ENCODE peak calls at places on chromosome 21, in six cellular contexts. M is suprapubic skin, A is fibroblast of lung, S is pancreas, Z is GM13976, W is cardiac fibroblast. T is an unnamed sample.

GRCh38 chr21:25292396-25292795 is 314.9 kb downstream of the MRPL39 start:
- DNase-seq in M (no peak), A (no peak), S (no peak), Z (no peak), W (no peak), T (no peak)

GRCh38 chr21:44006017-44006624 is 6.0 kb upstream of the TRAPPC10 start:
- DNase-seq in M (no peak), A (peak), S (no peak), Z (no peak), W (peak), T (no peak)

GRCh38 chr21:36694593-36695282 is 4.2 kb upstream of the SIM2 start:
- DNase-seq in M (no peak), A (no peak), S (no peak), Z (peak), W (no peak), T (no peak)

GRCh38 chr21:33266784-33267135 is 593 bp downstream of the IL10RB start:
- DNase-seq in M (no peak), A (no peak), S (no peak), Z (peak), W (no peak), T (no peak)

GRCh38 chr21:31707499-31707898 is 24.4 kb downstream of the SCAF4 start:
- DNase-seq in M (no peak), A (no peak), S (no peak), Z (no peak), W (no peak), T (no peak)

GRCh38 chr21:33434770-33435360 is 31.7 kb downstream of the IFNGR2 start:
- DNase-seq in M (no peak), A (peak), S (no peak), Z (peak), W (peak), T (no peak)

GRCh38 chr21:23452384-23453083 is 2154.7 kb downstream of the MRPL39 start:
- DNase-seq in M (no peak), A (no peak), S (no peak), Z (no peak), W (no peak), T (no peak)

GRCh38 chr21:43712268-43712942 is 6.5 kb upstream of the PDXK start:
- DNase-seq in M (no peak), A (peak), S (peak), Z (no peak), W (peak), T (no peak)

GRCh38 chr21:19507682-19508260 is 1104.2 kb upstream of the TMPRSS15 start:
- DNase-seq in M (no peak), A (no peak), S (no peak), Z (no peak), W (peak), T (no peak)

GRCh38 chr21:14684071-14684470 is 138.0 kb upstream of the SAMSN1 start:
- DNase-seq in M (no peak), A (no peak), S (no peak), Z (no peak), W (no peak), T (no peak)

GRCh38 chr21:37145635-37146111 is 72.6 kb downstream of the TTC3 start:
- DNase-seq in M (no peak), A (peak), S (no peak), Z (no peak), W (peak), T (no peak)

GRCh38 chr21:34126269-34126668 is 52.9 kb downstream of the MRPS6 start:
- DNase-seq in M (no peak), A (peak), S (no peak), Z (no peak), W (peak), T (no peak)

GRCh38 chr21:33949516-33950424 is 34.2 kb upstream of the ATP5PO start:
- DNase-seq in M (no peak), A (no peak), S (no peak), Z (no peak), W (no peak), T (no peak)

GRCh38 chr21:25809013-25809412 is 74.2 kb downstream of the GABPA start:
- DNase-seq in M (no peak), A (no peak), S (no peak), Z (no peak), W (no peak), T (no peak)

GRCh38 chr21:44360174-44360573 is 6.8 kb downstream of the TRPM2 start:
- DNase-seq in M (no peak), A (no peak), S (no peak), Z (no peak), W (no peak), T (peak)

GRCh38 chr21:39315603-39316002 is 2.2 kb upstream of the BRWD1 start:
- DNase-seq in M (no peak), A (no peak), S (no peak), Z (no peak), W (no peak), T (no peak)

GRCh38 chr21:39312112-39313041 is 1.1 kb downstream of the BRWD1 start:
- DNase-seq in M (peak), A (peak), S (peak), Z (peak), W (peak), T (peak)

GRCh38 chr21:39314155-39315027 is 959 bp upstream of the BRWD1 start:
- DNase-seq in M (no peak), A (peak), S (peak), Z (peak), W (peak), T (no peak)

GRCh38 chr21:39313042-39313456 is 383 bp downstream of the BRWD1 start:
- DNase-seq in M (no peak), A (peak), S (peak), Z (peak), W (peak), T (no peak)

GRCh38 chr21:39313457-39314154 is at the start of gene BRWD1:
- DNase-seq in M (peak), A (peak), S (peak), Z (peak), W (peak), T (peak)
- TF ChIP-seq CTCF in M (no peak), A (no peak), S (no peak), Z (peak), W (no peak), T (peak)

DNA sequence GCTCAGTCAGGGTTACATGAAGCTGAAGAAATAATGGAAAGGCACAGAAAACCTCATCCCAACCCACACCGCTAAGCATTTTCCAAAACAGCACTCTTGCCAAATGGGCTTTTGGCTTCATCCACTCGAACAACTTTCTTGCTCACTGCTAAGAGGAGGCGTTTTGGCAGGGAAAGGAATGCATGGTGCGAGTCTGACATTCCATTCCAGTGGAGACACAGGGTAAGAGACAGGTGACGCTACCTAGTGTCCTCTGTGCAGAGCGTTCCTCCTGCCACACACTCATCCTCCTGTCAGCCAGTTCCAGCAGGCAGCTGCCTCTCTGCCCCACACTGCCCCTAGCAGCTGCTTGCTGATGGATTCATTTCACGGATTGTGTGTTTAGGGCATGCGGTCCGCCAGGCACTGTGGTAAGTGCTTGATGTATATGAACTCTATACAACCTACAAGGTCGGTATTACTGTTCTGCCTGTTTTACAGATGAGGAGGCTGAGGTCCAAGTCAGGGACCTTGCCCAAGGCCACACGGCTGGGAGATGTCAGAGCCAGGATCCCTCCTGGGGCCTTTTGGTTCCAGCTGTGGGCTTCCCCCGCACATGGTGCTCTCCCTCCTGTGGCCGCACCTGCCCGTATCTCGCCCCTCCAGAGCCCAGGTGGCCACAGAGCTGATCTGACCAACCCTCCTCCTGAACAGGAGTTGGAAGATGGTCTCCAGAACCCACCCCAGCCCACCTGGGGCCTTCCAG is 25.7 kb upstream of the BACE2 start:
- DNase-seq in M (no peak), A (peak), S (no peak), Z (no peak), W (peak), T (no peak)
- TF ChIP-seq CTCF in M (no peak), A (no peak), S (no peak), Z (no peak), W (no peak), T (peak)

GRCh38 chr21:26842300-26842699 is 2.9 kb downstream of the ADAMTS1 start:
- DNase-seq in M (no peak), A (peak), S (no peak), Z (no peak), W (peak), T (no peak)

GRCh38 chr21:26845066-26845749 is at the start of gene ADAMTS1:
- DNase-seq in M (peak), A (peak), S (peak), Z (peak), W (peak), T (peak)

GRCh38 chr21:26843912-26844257 is 1.3 kb downstream of the ADAMTS1 start:
- DNase-seq in M (no peak), A (peak), S (no peak), Z (no peak), W (peak), T (no peak)

GRCh38 chr21:26844258-26845065 is 747 bp downstream of the ADAMTS1 start:
- DNase-seq in M (no peak), A (peak), S (peak), Z (no peak), W (peak), T (no peak)

DNA sequence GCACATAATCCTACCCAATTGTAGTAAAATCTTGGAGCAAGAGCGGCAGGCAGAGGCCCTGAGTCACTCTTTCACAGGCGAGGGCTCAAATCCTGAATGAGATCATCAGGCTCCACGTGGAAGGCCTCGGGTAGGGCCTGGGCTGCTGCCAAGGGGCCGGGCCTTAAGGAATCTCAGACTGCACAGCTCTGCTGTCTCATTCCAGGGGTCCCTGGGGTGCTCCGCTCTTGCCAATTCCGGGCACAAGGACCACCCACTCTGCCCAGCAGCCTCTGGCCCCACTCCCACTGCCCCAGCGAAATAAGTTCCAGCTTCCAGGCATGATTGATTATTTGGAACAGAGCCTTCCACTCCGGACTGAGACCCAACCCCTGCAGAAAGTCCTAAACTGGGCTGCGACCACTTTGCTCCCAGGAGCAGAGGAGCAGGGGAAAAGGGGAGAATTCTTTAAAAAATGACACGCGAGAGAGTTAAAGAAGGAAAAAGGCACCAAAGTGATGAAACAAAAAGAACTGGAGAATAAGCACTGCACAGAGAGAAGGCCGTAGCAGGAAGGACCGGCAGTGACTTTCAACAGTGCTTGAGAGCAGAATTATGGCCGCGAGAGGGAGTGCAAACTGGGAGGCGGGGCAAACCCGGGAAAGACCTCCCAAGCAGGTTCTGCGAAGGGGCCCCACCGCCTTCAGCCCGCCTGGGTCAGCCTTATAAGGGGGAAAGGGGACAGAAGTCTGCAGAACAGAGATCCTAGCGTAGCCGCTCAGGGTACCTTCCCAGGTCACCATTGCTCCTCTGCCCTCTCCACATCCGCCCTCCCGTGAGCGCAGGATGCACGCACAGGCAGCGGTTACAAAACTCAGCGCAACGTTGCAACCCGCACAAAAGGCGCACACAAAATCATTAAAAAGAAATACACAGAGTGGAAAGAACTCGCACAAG is 2.0 kb downstream of the ADAMTS1 start:
- DNase-seq in M (peak), A (peak), S (peak), Z (no peak), W (peak), T (peak)
- TF ChIP-seq CTCF in M (no peak), A (no peak), S (no peak), Z (no peak), W (peak), T (peak)

GRCh38 chr21:41848533-41848932 is 30.6 kb downstream of the PRDM15 start:
- DNase-seq in M (peak), A (no peak), S (no peak), Z (no peak), W (no peak), T (no peak)

GRCh38 chr21:41846536-41846935 is 32.6 kb downstream of the PRDM15 start:
- DNase-seq in M (no peak), A (no peak), S (no peak), Z (no peak), W (no peak), T (no peak)

GRCh38 chr21:41845310-41846032 is 33.7 kb downstream of the PRDM15 start:
- DNase-seq in M (no peak), A (peak), S (no peak), Z (no peak), W (no peak), T (no peak)

GRCh38 chr21:41846033-41846317 is 33.2 kb downstream of the PRDM15 start:
- DNase-seq in M (no peak), A (no peak), S (no peak), Z (no peak), W (no peak), T (no peak)

GRCh38 chr21:41847066-41847804 is 31.9 kb downstream of the PRDM15 start:
- DNase-seq in M (peak), A (no peak), S (no peak), Z (no peak), W (peak), T (no peak)
- TF ChIP-seq CTCF in M (no peak), A (no peak), S (no peak), Z (no peak), W (no peak), T (peak)

T was measured in chondrocyte.